ENCODE peak calls at places on chromosomes 2 and 18, in six cellular contexts. One of them, this sample, is unnamed.

GRCh38 chr18:64872710-64873458 is 724.0 kb upstream of the LINC00305 start:
- DNase-seq in H9: no peak
- DNase-seq in AG04450: no peak
- DNase-seq in GM06990: no peak
- DNase-seq in IMR-90: no peak
- DNase-seq in CD14-positive monocyte: no peak
- DNase-seq in this sample: no peak

GRCh38 chr2:121539722-121540469 is 9.2 kb downstream of the RNU4ATAC start:
- DNase-seq in H9: no peak
- DNase-seq in AG04450: no peak
- DNase-seq in GM06990: no peak
- DNase-seq in IMR-90: peak
- DNase-seq in CD14-positive monocyte: no peak
- DNase-seq in this sample: no peak

GRCh38 chr2:3453196-3453845 is 66.0 kb downstream of the ADI1 start:
- DNase-seq in H9: no peak
- DNase-seq in AG04450: no peak
- DNase-seq in GM06990: no peak
- DNase-seq in IMR-90: no peak
- DNase-seq in CD14-positive monocyte: no peak
- DNase-seq in this sample: peak

GRCh38 chr2:44944102-44944951 is 2.8 kb downstream of the SIX3 start:
- DNase-seq in H9: peak
- DNase-seq in AG04450: no peak
- DNase-seq in GM06990: no peak
- DNase-seq in IMR-90: no peak
- DNase-seq in CD14-positive monocyte: no peak
- DNase-seq in this sample: no peak

GRCh38 chr18:37230762-37231161 is 334.8 kb downstream of the CELF4 start:
- DNase-seq in H9: no peak
- DNase-seq in AG04450: no peak
- DNase-seq in GM06990: no peak
- DNase-seq in IMR-90: no peak
- DNase-seq in CD14-positive monocyte: no peak
- DNase-seq in this sample: no peak

GRCh38 chr18:54871231-54871630 is 43.0 kb downstream of the RAB27B start:
- DNase-seq in H9: no peak
- DNase-seq in AG04450: no peak
- DNase-seq in GM06990: no peak
- DNase-seq in IMR-90: no peak
- DNase-seq in CD14-positive monocyte: no peak
- DNase-seq in this sample: no peak

GRCh38 chr18:45280486-45281263 is 334.6 kb upstream of the SLC14A2 start:
- DNase-seq in H9: no peak
- DNase-seq in AG04450: no peak
- DNase-seq in GM06990: no peak
- DNase-seq in IMR-90: no peak
- DNase-seq in CD14-positive monocyte: no peak
- DNase-seq in this sample: no peak

GRCh38 chr2:107334311-107334710 is 448.3 kb upstream of the ST6GAL2 start:
- DNase-seq in H9: no peak
- DNase-seq in AG04450: no peak
- DNase-seq in GM06990: no peak
- DNase-seq in IMR-90: no peak
- DNase-seq in CD14-positive monocyte: no peak
- DNase-seq in this sample: no peak

GRCh38 chr18:48304906-48305693 is 104.1 kb downstream of the ZBTB7C start:
- DNase-seq in H9: no peak
- DNase-seq in AG04450: no peak
- DNase-seq in GM06990: no peak
- DNase-seq in IMR-90: no peak
- DNase-seq in CD14-positive monocyte: no peak
- DNase-seq in this sample: no peak

GRCh38 chr18:51196811-51197660 is 445 bp downstream of the MEX3C start:
- DNase-seq in H9: peak
- DNase-seq in AG04450: no peak
- DNase-seq in GM06990: peak
- DNase-seq in IMR-90: peak
- DNase-seq in CD14-positive monocyte: peak
- DNase-seq in this sample: no peak

GRCh38 chr2:146220957-146221356 is 1623.9 kb upstream of the ACVR2A start:
- DNase-seq in H9: no peak
- DNase-seq in AG04450: no peak
- DNase-seq in GM06990: no peak
- DNase-seq in IMR-90: no peak
- DNase-seq in CD14-positive monocyte: no peak
- DNase-seq in this sample: no peak

GRCh38 chr2:96907405-96908041 is 37.6 kb upstream of the SEMA4C start:
- DNase-seq in H9: peak
- DNase-seq in AG04450: no peak
- DNase-seq in GM06990: no peak
- DNase-seq in IMR-90: peak
- DNase-seq in CD14-positive monocyte: no peak
- DNase-seq in this sample: no peak

GRCh38 chr18:3836483-3836882 is 386.5 kb downstream of the TGIF1 start:
- DNase-seq in H9: no peak
- DNase-seq in AG04450: no peak
- DNase-seq in GM06990: no peak
- DNase-seq in IMR-90: no peak
- DNase-seq in CD14-positive monocyte: no peak
- DNase-seq in this sample: no peak

GRCh38 chr18:61209802-61210201 is 123.4 kb upstream of the CDH20 start:
- DNase-seq in H9: no peak
- DNase-seq in AG04450: no peak
- DNase-seq in GM06990: no peak
- DNase-seq in IMR-90: no peak
- DNase-seq in CD14-positive monocyte: no peak
- DNase-seq in this sample: no peak

GRCh38 chr2:136116813-136117390 is 1.0 kb downstream of the CXCR4 start:
- DNase-seq in H9: peak
- DNase-seq in AG04450: no peak
- DNase-seq in GM06990: peak
- DNase-seq in IMR-90: no peak
- DNase-seq in CD14-positive monocyte: peak
- DNase-seq in this sample: no peak

GRCh38 chr18:711693-712400 is 583 bp downstream of the ENOSF1 start:
- DNase-seq in H9: no peak
- DNase-seq in AG04450: peak
- DNase-seq in GM06990: peak
- DNase-seq in IMR-90: peak
- DNase-seq in CD14-positive monocyte: peak
- DNase-seq in this sample: peak

GRCh38 chr2:113227698-113228097 is 51.0 kb downstream of the PAX8 start:
- DNase-seq in H9: no peak
- DNase-seq in AG04450: no peak
- DNase-seq in GM06990: no peak
- DNase-seq in IMR-90: no peak
- DNase-seq in CD14-positive monocyte: no peak
- DNase-seq in this sample: no peak

GRCh38 chr2:234161932-234162331 is 111.4 kb downstream of the SPP2 start:
- DNase-seq in H9: no peak
- DNase-seq in AG04450: no peak
- DNase-seq in GM06990: no peak
- DNase-seq in IMR-90: no peak
- DNase-seq in CD14-positive monocyte: no peak
- DNase-seq in this sample: no peak

GRCh38 chr2:42736598-42737322 is 27.2 kb downstream of the OXER1 start:
- DNase-seq in H9: no peak
- DNase-seq in AG04450: no peak
- DNase-seq in GM06990: no peak
- DNase-seq in IMR-90: no peak
- DNase-seq in CD14-positive monocyte: no peak
- DNase-seq in this sample: no peak

GRCh38 chr2:113248997-113249770 is 29.5 kb downstream of the PAX8 start:
- DNase-seq in H9: peak
- DNase-seq in AG04450: peak
- DNase-seq in GM06990: peak
- DNase-seq in IMR-90: peak
- DNase-seq in CD14-positive monocyte: peak
- DNase-seq in this sample: peak

GRCh38 chr18:6476201-6476600 is 61.5 kb upstream of the L3MBTL4 start:
- DNase-seq in H9: no peak
- DNase-seq in AG04450: no peak
- DNase-seq in GM06990: no peak
- DNase-seq in IMR-90: no peak
- DNase-seq in CD14-positive monocyte: no peak
- DNase-seq in this sample: no peak

GRCh38 chr2:136049991-136050573 is 64.7 kb upstream of the DARS1 start:
- DNase-seq in H9: no peak
- DNase-seq in AG04450: no peak
- DNase-seq in GM06990: no peak
- DNase-seq in IMR-90: no peak
- DNase-seq in CD14-positive monocyte: no peak
- DNase-seq in this sample: no peak

GRCh38 chr2:11746807-11747459 is 501 bp downstream of the LPIN1 start:
- DNase-seq in H9: peak
- DNase-seq in AG04450: no peak
- DNase-seq in GM06990: no peak
- DNase-seq in IMR-90: peak
- DNase-seq in CD14-positive monocyte: no peak
- DNase-seq in this sample: no peak
- TF ChIP-seq CTCF in H9: no peak
- TF ChIP-seq CTCF in AG04450: no peak
- TF ChIP-seq CTCF in GM06990: no peak
- TF ChIP-seq CTCF in IMR-90: no peak
- TF ChIP-seq CTCF in CD14-positive monocyte: no peak
- TF ChIP-seq CTCF in this sample: no peak

GRCh38 chr2:38581193-38582147 is 21.3 kb downstream of the HNRNPLL start:
- DNase-seq in H9: peak
- DNase-seq in AG04450: peak
- DNase-seq in GM06990: peak
- DNase-seq in IMR-90: peak
- DNase-seq in CD14-positive monocyte: no peak
- DNase-seq in this sample: no peak
- TF ChIP-seq CTCF in H9: peak
- TF ChIP-seq CTCF in AG04450: peak
- TF ChIP-seq CTCF in GM06990: peak
- TF ChIP-seq CTCF in IMR-90: peak
- TF ChIP-seq CTCF in CD14-positive monocyte: peak
- TF ChIP-seq CTCF in this sample: peak

GRCh38 chr2:221068123-221068522 is 504.0 kb downstream of the EPHA4 start:
- DNase-seq in H9: no peak
- DNase-seq in AG04450: no peak
- DNase-seq in GM06990: no peak
- DNase-seq in IMR-90: no peak
- DNase-seq in CD14-positive monocyte: no peak
- DNase-seq in this sample: no peak
- TF ChIP-seq CTCF in H9: no peak
- TF ChIP-seq CTCF in AG04450: no peak
- TF ChIP-seq CTCF in GM06990: no peak
- TF ChIP-seq CTCF in IMR-90: no peak
- TF ChIP-seq CTCF in CD14-positive monocyte: no peak
- TF ChIP-seq CTCF in this sample: peak

GRCh38 chr18:8358066-8358795 is 251.0 kb upstream of the RAB12 start:
- DNase-seq in H9: no peak
- DNase-seq in AG04450: no peak
- DNase-seq in GM06990: no peak
- DNase-seq in IMR-90: no peak
- DNase-seq in CD14-positive monocyte: no peak
- DNase-seq in this sample: no peak

GRCh38 chr18:8361941-8362471 is 247.2 kb upstream of the RAB12 start:
- DNase-seq in H9: peak
- DNase-seq in AG04450: no peak
- DNase-seq in GM06990: no peak
- DNase-seq in IMR-90: no peak
- DNase-seq in CD14-positive monocyte: no peak
- DNase-seq in this sample: no peak

GRCh38 chr18:8357320-8357719 is 251.9 kb upstream of the RAB12 start:
- DNase-seq in H9: no peak
- DNase-seq in AG04450: no peak
- DNase-seq in GM06990: no peak
- DNase-seq in IMR-90: no peak
- DNase-seq in CD14-positive monocyte: no peak
- DNase-seq in this sample: no peak

GRCh38 chr18:8359481-8359880 is 249.8 kb upstream of the RAB12 start:
- DNase-seq in H9: no peak
- DNase-seq in AG04450: no peak
- DNase-seq in GM06990: no peak
- DNase-seq in IMR-90: no peak
- DNase-seq in CD14-positive monocyte: no peak
- DNase-seq in this sample: no peak

GRCh38 chr18:8359076-8359475 is 250.2 kb upstream of the RAB12 start:
- DNase-seq in H9: peak
- DNase-seq in AG04450: no peak
- DNase-seq in GM06990: no peak
- DNase-seq in IMR-90: no peak
- DNase-seq in CD14-positive monocyte: no peak
- DNase-seq in this sample: no peak
- TF ChIP-seq CTCF in H9: no peak
- TF ChIP-seq CTCF in AG04450: no peak
- TF ChIP-seq CTCF in GM06990: no peak
- TF ChIP-seq CTCF in IMR-90: no peak
- TF ChIP-seq CTCF in CD14-positive monocyte: no peak
- TF ChIP-seq CTCF in this sample: no peak

DNA sequence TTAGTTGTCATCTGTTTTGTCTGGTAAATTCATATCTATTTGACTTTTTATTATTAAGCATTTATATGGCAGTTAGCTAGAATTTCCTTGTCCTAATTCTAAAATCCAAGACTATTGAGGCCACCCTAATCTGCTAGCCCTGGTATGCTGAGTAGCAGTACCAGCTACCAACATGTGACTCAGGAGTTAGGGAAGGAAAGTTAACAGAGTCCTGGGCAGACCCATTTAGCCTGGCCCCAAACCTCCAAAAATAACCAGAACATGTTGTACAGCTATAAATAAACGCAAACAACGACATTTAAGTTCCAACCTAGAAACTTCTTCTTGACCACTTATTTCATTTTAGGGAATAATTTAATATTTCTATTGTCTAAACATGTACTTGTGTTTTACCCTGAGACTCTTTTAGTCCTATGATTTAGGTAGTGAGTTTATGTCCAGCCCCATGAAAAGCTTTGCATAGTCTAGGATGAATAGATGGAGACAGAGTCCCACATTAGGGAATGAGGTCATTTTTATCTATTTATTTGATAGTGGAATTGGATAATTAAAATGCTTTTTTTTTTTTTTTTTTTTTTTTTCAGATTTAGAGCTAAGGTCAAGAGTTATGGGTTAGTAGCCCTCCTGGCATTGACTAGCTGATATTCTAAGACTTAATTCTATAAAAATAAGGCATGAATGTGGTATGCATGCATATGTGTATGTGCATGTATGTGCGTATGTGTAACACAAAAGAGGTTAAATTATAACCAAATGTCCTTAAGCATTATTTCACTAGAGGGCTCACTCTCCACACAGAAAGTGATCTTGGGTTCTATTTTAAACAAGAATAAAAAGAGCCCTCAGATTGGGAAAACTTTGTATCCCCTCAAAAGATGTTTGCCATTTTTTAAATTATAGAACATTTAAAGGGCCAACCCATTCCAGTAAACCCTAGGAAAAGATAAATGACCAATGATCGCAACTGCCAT is 160.0 kb upstream of the MAPRE2 start:
- DNase-seq in H9: no peak
- DNase-seq in AG04450: no peak
- DNase-seq in GM06990: no peak
- DNase-seq in IMR-90: peak
- DNase-seq in CD14-positive monocyte: no peak
- DNase-seq in this sample: no peak
- TF ChIP-seq CTCF in H9: no peak
- TF ChIP-seq CTCF in AG04450: peak
- TF ChIP-seq CTCF in GM06990: no peak
- TF ChIP-seq CTCF in IMR-90: peak
- TF ChIP-seq CTCF in CD14-positive monocyte: no peak
- TF ChIP-seq CTCF in this sample: peak

This sample was measured in osteocyte.